ENCODE peak calls at places on chromosomes 11 and 22, in eight cellular contexts. N is IMR-90, I is H9, T is mammary epithelial cell, Q is K562, A is keratinocyte, E is endothelial cell of umbilical vein, M is kidney. D is an unnamed sample.

GRCh38 chr11:74366576-74366975 is 31.7 kb downstream of the PGM2L1 start:
- DNase-seq in Q (no peak), M (no peak), E (peak; percentile 56), I (no peak), T (no peak), N (peak; percentile 76), A (no peak), D (peak; percentile 33)

GRCh38 chr22:50688448-50688847 is 15.8 kb downstream of the SHANK3 start:
- DNase-seq in Q (no peak), I (no peak), N (no peak), A (no peak), M (no peak), T (no peak), E (no peak), D (no peak)

GRCh38 chr11:6705905-6706535 is 22.9 kb upstream of the MRPL17 start:
- DNase-seq in E (peak; percentile 66), M (no peak), T (peak; percentile 21), N (peak; percentile 63), A (no peak), I (peak; percentile 38), Q (peak; percentile 64), D (peak; percentile 18)

GRCh38 chr11:40104941-40105550 is 1354.4 kb downstream of the LRRC4C start:
- DNase-seq in A (no peak), Q (no peak), T (no peak), I (no peak), E (no peak), M (no peak), N (no peak), D (no peak)

GRCh38 chr11:75654314-75654713 is 14.5 kb downstream of the MAP6 start:
- DNase-seq in E (no peak), T (peak; percentile 93), M (no peak), Q (no peak), A (peak; percentile 55), N (peak; percentile 84), I (no peak), D (no peak)

GRCh38 chr11:14361951-14362350 is 3.0 kb upstream of the RRAS2 start:
- DNase-seq in M (no peak), I (no peak), E (no peak), N (no peak), Q (no peak), T (no peak), A (no peak), D (no peak)

GRCh38 chr22:39778055-39778454 is 115.5 kb downstream of the ENTHD1 start:
- DNase-seq in M (no peak), A (no peak), Q (no peak), T (no peak), N (no peak), E (no peak), I (no peak), D (no peak)

GRCh38 chr22:40415531-40416266 is 45.3 kb downstream of the SGSM3 start:
- DNase-seq in A (no peak), N (peak; percentile 12), T (no peak), I (no peak), Q (no peak), E (peak; percentile 25), M (peak; percentile 91), D (no peak)

GRCh38 chr11:33475999-33476398 is 218.8 kb downstream of the HIPK3 start:
- DNase-seq in E (peak; percentile 72), T (peak; percentile 74), A (no peak), N (peak; percentile 57), I (no peak), Q (peak; percentile 2), M (no peak), D (no peak)

GRCh38 chr11:104534268-104534667 is 364.0 kb downstream of the CASP12 start:
- DNase-seq in A (no peak), M (no peak), E (peak; percentile 46), Q (no peak), N (peak; percentile 89), I (no peak), T (peak; percentile 9), D (peak; percentile 5)

GRCh38 chr22:42603427-42603826 is 11.3 kb downstream of the POLDIP3 start:
- DNase-seq in N (no peak), A (no peak), I (no peak), T (no peak), Q (no peak), M (no peak), E (no peak), D (no peak)

GRCh38 chr11:123587044-123587443 is 67.4 kb downstream of the SCN3B start:
- DNase-seq in Q (no peak), N (no peak), I (no peak), E (peak; percentile 11), M (no peak), T (no peak), A (no peak), D (no peak)

GRCh38 chr11:94183886-94184264 is 55.2 kb downstream of the PANX1 start:
- DNase-seq in N (peak; percentile 67), M (peak; percentile 85), T (peak; percentile 48), I (peak; percentile 87), E (peak; percentile 71), A (peak; percentile 30), Q (peak; percentile 80), D (peak; percentile 79)

GRCh38 chr22:29485448-29485847 is 5.4 kb downstream of the NEFH start:
- DNase-seq in I (no peak), T (no peak), E (no peak), N (no peak), Q (no peak), M (no peak), A (no peak), D (no peak)

DNA sequence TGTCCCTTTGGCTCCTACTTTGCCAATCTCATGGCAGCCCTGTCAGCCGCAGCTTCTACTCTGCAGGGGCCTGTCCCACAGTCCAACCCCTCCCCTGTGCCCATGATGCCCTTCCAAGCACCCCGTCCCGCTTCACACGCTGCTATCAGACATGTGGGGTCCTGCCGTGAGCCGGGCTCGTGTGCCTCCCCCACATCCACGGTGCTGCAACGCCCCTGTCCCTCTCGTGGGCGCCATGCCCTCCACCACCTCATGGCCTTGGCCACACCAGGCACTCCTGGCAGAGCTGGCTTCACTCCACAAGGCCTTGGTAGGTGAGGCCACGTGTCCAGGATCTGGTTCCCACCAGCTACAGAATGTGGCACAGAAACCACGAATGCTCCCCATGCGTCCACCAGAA is 23.0 kb downstream of the CHID1 start:
- DNase-seq in T (no peak), N (no peak), Q (no peak), A (no peak), M (no peak), E (no peak), I (no peak), D (no peak)
- H3K9ac ChIP-seq in T (no peak overlapping the region), N (no peak overlapping the region), Q (peak overlapping the region; percentile 26), A (no peak overlapping the region), M (no peak overlapping the region), E (no peak overlapping the region), I (no peak overlapping the region), D (no peak overlapping the region)

GRCh38 chr11:58576792-58577440 is 1.3 kb upstream of the LPXN start:
- DNase-seq in M (no peak), T (peak; percentile 35), N (peak; percentile 66), A (no peak), Q (peak; percentile 38), I (no peak), E (peak; percentile 53), D (no peak)

GRCh38 chr11:58578635-58579191 is at the start of gene ZFP91:
- DNase-seq in I (peak; percentile 96), T (peak; percentile 98), E (peak; percentile 99), M (peak; percentile 99), Q (peak; percentile 98), N (peak; percentile 98), A (peak; percentile 81), D (peak; percentile 95)

GRCh38 chr11:58578136-58578634 is 678 bp upstream of the ZFP91 start:
- DNase-seq in N (peak; percentile 99), T (peak; percentile 99), M (peak; percentile 98), I (peak; percentile 94), Q (peak; percentile 96), E (peak; percentile 99), A (peak; percentile 90), D (peak; percentile 93)

GRCh38 chr11:58579192-58580129 is 598 bp downstream of the ZFP91 start:
- DNase-seq in E (peak; percentile 88), M (peak; percentile 97), T (peak; percentile 86), A (no peak), I (peak; percentile 87), Q (peak; percentile 95), N (peak; percentile 91), D (peak; percentile 80)

DNA sequence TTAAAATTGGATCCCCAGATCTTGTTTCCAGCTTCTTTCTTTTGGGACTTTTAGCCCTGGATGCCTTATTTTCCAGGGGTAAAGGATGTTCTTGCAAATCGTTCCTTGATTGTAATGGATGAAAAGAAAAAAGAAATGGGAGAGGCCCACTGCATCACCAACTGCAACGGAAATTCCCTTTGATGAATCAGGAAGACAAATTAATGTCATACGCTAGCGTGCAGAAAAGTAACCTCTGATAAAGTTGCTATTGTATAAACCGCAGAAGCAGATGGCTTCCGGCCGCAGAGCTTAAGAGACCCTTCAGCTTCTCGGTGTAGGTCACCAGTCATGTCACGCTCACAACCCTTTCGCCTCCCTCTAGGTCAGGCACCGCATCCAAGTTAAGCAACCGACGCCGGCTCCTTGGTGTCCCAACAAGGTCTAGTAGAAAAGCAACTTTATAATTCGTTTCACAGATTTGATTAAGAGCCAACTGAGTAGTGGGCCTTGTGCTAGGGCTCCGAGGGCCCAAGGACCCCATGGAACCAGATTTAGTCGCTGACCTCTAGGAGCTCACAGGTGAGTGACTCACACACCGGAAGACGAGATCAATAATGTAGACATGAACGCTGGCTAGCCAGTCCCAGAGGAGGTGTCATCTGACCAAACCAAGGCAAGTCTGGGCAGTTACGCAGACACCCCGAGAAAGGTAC is 1.3 kb upstream of the ZFP91 start:
- DNase-seq in Q (no peak), M (peak; percentile 86), N (peak; percentile 97), E (peak; percentile 88), T (peak; percentile 86), A (peak; percentile 44), I (no peak), D (no peak)
- H3K9ac ChIP-seq in Q (peak overlapping the region; percentile 93), M (peak overlapping the region; percentile 100), N (peak overlapping the region; percentile 89), E (peak overlapping the region; percentile 100), T (peak overlapping the region; percentile 99), A (peak overlapping the region; percentile 100), I (peak overlapping the region; percentile 83), D (peak overlapping the region; percentile 88)

GRCh38 chr22:45183974-45184373 is 20.2 kb downstream of the NUP50 start:
- DNase-seq in Q (no peak), N (no peak), I (no peak), M (no peak), T (no peak), A (no peak), E (no peak), D (no peak)

GRCh38 chr22:45180280-45180679 is 16.6 kb downstream of the NUP50 start:
- DNase-seq in M (no peak), T (no peak), I (no peak), A (no peak), Q (no peak), E (no peak), N (no peak), D (no peak)

GRCh38 chr22:45181240-45181639 is 17.5 kb downstream of the NUP50 start:
- DNase-seq in T (no peak), M (no peak), I (no peak), A (no peak), Q (no peak), N (no peak), E (no peak), D (no peak)

GRCh38 chr22:45179276-45180049 is 15.7 kb downstream of the NUP50 start:
- DNase-seq in T (no peak), Q (no peak), I (no peak), N (no peak), A (no peak), E (no peak), M (no peak), D (no peak)

GRCh38 chr22:45181766-45182165 is 18.0 kb downstream of the NUP50 start:
- DNase-seq in E (peak; percentile 15), N (no peak), I (no peak), Q (no peak), T (no peak), A (no peak), M (no peak), D (no peak)
- H3K9ac ChIP-seq in E (peak overlapping the region; percentile 9), N (no peak overlapping the region), I (no peak overlapping the region), Q (no peak overlapping the region), T (no peak overlapping the region), A (no peak overlapping the region), M (no peak overlapping the region), D (no peak overlapping the region)

GRCh38 chr22:36860821-36861659 is at the start of gene NCF4:
- DNase-seq in Q (no peak), A (no peak), N (no peak), T (no peak), I (no peak), M (peak; percentile 81), E (no peak), D (no peak)
- H3K9ac ChIP-seq in Q (no peak within 1 kb of the TSS), A (no peak within 1 kb of the TSS), N (no peak within 1 kb of the TSS), T (no peak within 1 kb of the TSS), I (no peak within 1 kb of the TSS), M (no peak within 1 kb of the TSS), E (no peak within 1 kb of the TSS), D (no peak within 1 kb of the TSS)

D was measured in NT2/D1.